ENCODE peak calls at places on chromosome 1, in five cellular contexts. Q, S, T, E and L are unnamed samples.

GRCh38 chr1:60010690-60011089 is 62.9 kb downstream of the C1orf87 start:
- DNase-seq in E (no peak), T (no peak), Q (no peak), S (no peak), L (no peak)

GRCh38 chr1:154614887-154615286 is 6.9 kb upstream of the ADAR start:
- DNase-seq in S (no peak), Q (no peak), E (no peak), T (no peak), L (no peak)

GRCh38 chr1:12111741-12112140 is 48.6 kb downstream of the TNFRSF8 start:
- DNase-seq in Q (no peak), E (no peak), T (no peak), S (no peak), L (no peak)

GRCh38 chr1:234914606-234915290 is 213.9 kb downstream of the TOMM20 start:
- DNase-seq in T (no peak), S (no peak), E (no peak), Q (no peak), L (no peak)

GRCh38 chr1:183920651-183921050 is 115.7 kb downstream of the RGL1 start:
- DNase-seq in Q (no peak), S (no peak), T (no peak), E (no peak), L (no peak)

GRCh38 chr1:17926906-17927305 is 171.8 kb downstream of the ACTL8 start:
- DNase-seq in S (no peak), E (no peak), T (no peak), Q (no peak), L (no peak)

GRCh38 chr1:184792450-184792969 is 37.9 kb upstream of the EDEM3 start:
- DNase-seq in S (no peak), T (no peak), E (no peak), Q (peak; percentile 75), L (no peak)

GRCh38 chr1:15820478-15820877 is 13.0 kb upstream of the UQCRHL start:
- DNase-seq in Q (no peak), T (no peak), S (no peak), E (no peak), L (no peak)

GRCh38 chr1:188872376-188872775 is 1605.3 kb downstream of the BRINP3 start:
- DNase-seq in E (no peak), S (no peak), T (no peak), Q (no peak), L (no peak)

GRCh38 chr1:147504801-147505303 is 36.4 kb upstream of the BCL9 start:
- DNase-seq in E (peak; percentile 9), S (no peak), T (peak; percentile 35), Q (no peak), L (no peak)

GRCh38 chr1:78540056-78540455 is 49.3 kb downstream of the PTGFR start:
- DNase-seq in E (no peak), T (no peak), Q (no peak), S (no peak), L (no peak)

GRCh38 chr1:82813351-82813750 is 1012.6 kb downstream of the ADGRL2 start:
- DNase-seq in Q (no peak), T (no peak), S (no peak), E (no peak), L (no peak)

GRCh38 chr1:111956155-111956817 is 33.2 kb downstream of the KCND3 start:
- DNase-seq in S (no peak), Q (no peak), E (no peak), T (no peak), L (no peak)

GRCh38 chr1:186749820-186750219 is 69.6 kb upstream of the PTGS2 start:
- DNase-seq in E (no peak), T (no peak), Q (no peak), S (no peak), L (no peak)

GRCh38 chr1:57195436-57195941 is 228.4 kb downstream of the DAB1 start:
- DNase-seq in E (no peak), S (no peak), T (no peak), Q (no peak), L (no peak)

GRCh38 chr1:176539018-176539417 is 76.0 kb downstream of the PAPPA2 start:
- DNase-seq in T (no peak), S (no peak), E (no peak), Q (no peak), L (no peak)

GRCh38 chr1:147099192-147099591 is 73.1 kb downstream of the PRKAB2 start:
- DNase-seq in Q (no peak), E (no peak), S (no peak), T (peak; percentile 17), L (no peak)

GRCh38 chr1:188642585-188643168 is 1813.9 kb downstream of the PLA2G4A start:
- DNase-seq in S (no peak), Q (no peak), E (no peak), T (no peak), L (no peak)

GRCh38 chr1:24970926-24971530 is 41.0 kb upstream of the RUNX3 start:
- DNase-seq in E (no peak), S (no peak), T (no peak), Q (no peak), L (no peak)

GRCh38 chr1:215888159-215888558 is 321.1 kb downstream of the KCTD3 start:
- DNase-seq in T (no peak), Q (no peak), S (no peak), E (no peak), L (no peak)

GRCh38 chr1:241666419-241666818 is 14.3 kb downstream of the WDR64 start:
- DNase-seq in E (no peak), S (no peak), Q (no peak), T (no peak), L (no peak)

GRCh38 chr1:155177192-155177917 is 3.7 kb downstream of the TRIM46 start:
- DNase-seq in S (peak; percentile 27), T (no peak), Q (no peak), E (peak; percentile 14), L (peak; percentile 13)

GRCh38 chr1:179831852-179832699 is 45.5 kb downstream of the TOR1AIP2 start:
- DNase-seq in E (no peak), S (no peak), T (no peak), Q (no peak), L (no peak)

GRCh38 chr1:2413495-2414296 is 1.3 kb upstream of the PEX10 start:
- DNase-seq in T (peak; percentile 62), Q (peak; percentile 66), S (no peak), E (no peak), L (no peak)

GRCh38 chr1:21931171-21932093 is 5.7 kb downstream of the HSPG2 start:
- DNase-seq in T (no peak), S (no peak), E (no peak), Q (peak; percentile 91), L (no peak)

GRCh38 chr1:59730759-59731478 is 83.8 kb upstream of the HOOK1 start:
- DNase-seq in E (no peak), S (no peak), T (peak; percentile 86), Q (peak; percentile 93), L (no peak)

GRCh38 chr1:39204441-39205081 is at the start of gene MACF1:
- DNase-seq in Q (no peak), E (no peak), T (peak; percentile 89), S (no peak), L (no peak)

GRCh38 chr1:34088001-34088400 is 77.0 kb downstream of the CSMD2 start:
- DNase-seq in S (no peak), E (no peak), T (no peak), Q (no peak), L (no peak)

GRCh38 chr1:37726191-37726590 is 33.9 kb downstream of the CDCA8 start:
- DNase-seq in E (no peak), T (no peak), S (no peak), Q (no peak), L (no peak)

GRCh38 chr1:235650341-235651169 is 971 bp upstream of the GNG4 start:
- DNase-seq in Q (peak; percentile 90), T (no peak), S (no peak), E (no peak), L (peak; percentile 38)

GRCh38 chr1:6259491-6260362 is 1.2 kb downstream of the GPR153 start:
- DNase-seq in T (peak; percentile 90), Q (peak; percentile 63), S (peak; percentile 88), E (peak; percentile 95), L (peak; percentile 89)

GRCh38 chr1:6260961-6261614 is at the start of gene GPR153:
- DNase-seq in S (peak; percentile 88), Q (no peak), E (peak; percentile 90), T (peak; percentile 82), L (peak; percentile 73)

GRCh38 chr1:6258675-6259074 is 2.2 kb downstream of the GPR153 start:
- DNase-seq in T (peak; percentile 41), S (no peak), E (no peak), Q (no peak), L (no peak)

GRCh38 chr1:6261615-6261995 is 707 bp upstream of the GPR153 start:
- DNase-seq in Q (no peak), S (no peak), E (peak; percentile 79), T (peak; percentile 70), L (no peak)

DNA sequence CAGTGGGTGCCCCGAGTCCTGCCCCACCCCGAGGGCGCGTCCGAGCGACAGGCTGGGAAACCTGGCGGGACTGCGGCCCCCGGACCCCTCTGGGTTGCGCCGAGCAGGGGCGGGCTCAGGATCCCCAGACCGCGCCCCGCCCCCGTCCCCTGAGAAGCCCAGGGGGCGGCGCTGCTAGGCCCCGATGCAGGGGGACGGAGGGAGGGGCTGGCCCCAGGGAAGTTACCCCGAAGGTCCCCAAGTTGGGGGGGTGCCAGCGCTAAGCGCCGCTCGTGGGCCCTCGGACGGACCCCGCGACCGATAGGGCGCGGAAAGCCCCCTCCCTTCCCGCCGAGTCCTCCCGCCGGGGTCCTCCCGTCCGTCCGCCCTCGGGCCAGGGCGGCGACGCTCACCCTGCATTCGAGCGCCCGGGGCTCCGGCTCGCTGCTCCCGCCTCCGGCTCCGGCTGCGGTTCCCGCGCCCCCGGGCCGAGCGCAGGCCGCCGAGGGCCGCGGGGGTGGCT is 414 bp downstream of the GPR153 start:
- DNase-seq in S (no peak), T (peak; percentile 60), E (peak; percentile 90), Q (no peak), L (peak; percentile 50)
- TF ChIP-seq TAF1 in S (no peak), T (no peak), E (no peak), Q (no peak), L (no peak)

GRCh38 chr1:41626616-41627375 is 142.3 kb upstream of the EDN2 start:
- DNase-seq in E (no peak), T (no peak), S (no peak), Q (no peak), L (no peak)
- TF ChIP-seq TAF1 in E (no peak), T (no peak), S (no peak), Q (no peak), L (no peak)

DNA sequence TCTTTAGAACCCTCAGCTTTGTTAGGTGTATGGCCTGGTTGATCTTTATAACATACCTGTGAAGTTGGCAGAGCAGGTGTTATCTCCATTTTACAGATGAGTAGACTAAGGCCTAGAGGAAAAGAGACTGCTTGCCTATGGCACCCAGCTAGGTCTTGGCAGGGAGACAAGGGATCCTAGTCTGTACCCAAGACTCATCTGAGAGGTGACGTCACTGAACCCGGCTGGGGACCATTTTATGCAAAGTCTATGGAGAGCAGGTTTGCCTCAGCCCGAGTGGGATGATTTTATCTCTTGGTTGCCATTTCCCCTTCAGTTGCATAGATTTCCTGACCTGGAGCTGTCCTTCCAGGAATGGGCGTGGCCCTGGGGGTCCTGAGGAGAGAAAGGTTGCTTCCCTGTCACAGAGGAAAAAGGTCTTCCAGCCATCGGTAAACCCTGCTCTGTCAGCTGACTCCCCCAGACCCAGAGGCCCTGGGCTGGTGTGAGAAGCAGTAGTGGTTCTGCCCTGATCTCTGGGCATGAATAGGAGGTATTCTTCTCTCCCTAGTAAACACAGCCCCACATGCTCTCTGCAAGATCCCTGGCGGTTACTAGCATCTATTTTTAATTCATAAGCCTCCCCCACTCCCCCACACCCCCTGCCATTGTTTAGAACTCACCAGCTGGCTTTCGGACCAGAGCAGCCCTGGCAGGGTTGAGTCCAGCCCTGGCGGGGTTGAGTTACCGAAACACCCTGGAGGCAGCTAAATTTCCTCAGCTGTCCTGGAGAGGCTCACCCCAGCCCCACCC is 19.6 kb downstream of the TMCC2 start:
- DNase-seq in T (peak; percentile 46), E (no peak), S (no peak), Q (no peak), L (no peak)
- TF ChIP-seq TAF1 in T (no peak), E (no peak), S (no peak), Q (no peak), L (no peak)

GRCh38 chr1:231836227-231836893 is 209.8 kb downstream of the DISC1 start:
- DNase-seq in S (no peak), T (peak; percentile 4), E (no peak), Q (peak; percentile 95), L (no peak)
- TF ChIP-seq TAF1 in S (no peak), T (no peak), E (no peak), Q (no peak), L (no peak)